ENCODE peak calls at places on chromosomes 6 and 20, in seven cellular contexts. One of them, this sample, is unnamed. For H3K27me3, the result is how much of the 10 kb centered on the place peaks cover.

GRCh38 chr20:45311589-45312211 is 3.6 kb upstream of the MATN4 start:
- DNase-seq in psoas muscle: peak
- DNase-seq in fibroblast of lung: peak
- DNase-seq in effector memory CD4-positive, alpha-beta T cell: no peak
- DNase-seq in cardiac muscle cell: peak
- DNase-seq in WERI-Rb-1: peak
- DNase-seq in SK-N-SH: peak
- DNase-seq in this sample: peak

GRCh38 chr6:91633374-91634184 is 1046.7 kb upstream of the MAP3K7 start:
- DNase-seq in psoas muscle: no peak
- DNase-seq in fibroblast of lung: peak
- DNase-seq in effector memory CD4-positive, alpha-beta T cell: no peak
- DNase-seq in cardiac muscle cell: no peak
- DNase-seq in WERI-Rb-1: peak
- DNase-seq in SK-N-SH: no peak
- DNase-seq in this sample: no peak

GRCh38 chr20:51394706-51395105 is 147.8 kb downstream of the NFATC2 start:
- DNase-seq in psoas muscle: no peak
- DNase-seq in fibroblast of lung: no peak
- DNase-seq in effector memory CD4-positive, alpha-beta T cell: no peak
- DNase-seq in cardiac muscle cell: no peak
- DNase-seq in WERI-Rb-1: no peak
- DNase-seq in SK-N-SH: no peak
- DNase-seq in this sample: no peak

GRCh38 chr6:13695217-13695616 is 16.4 kb downstream of the RANBP9 start:
- DNase-seq in psoas muscle: no peak
- DNase-seq in fibroblast of lung: peak
- DNase-seq in effector memory CD4-positive, alpha-beta T cell: no peak
- DNase-seq in cardiac muscle cell: no peak
- DNase-seq in WERI-Rb-1: no peak
- DNase-seq in SK-N-SH: no peak
- DNase-seq in this sample: no peak

GRCh38 chr6:102488729-102489128 is 1095.2 kb downstream of the GRIK2 start:
- DNase-seq in psoas muscle: no peak
- DNase-seq in fibroblast of lung: peak
- DNase-seq in effector memory CD4-positive, alpha-beta T cell: no peak
- DNase-seq in cardiac muscle cell: peak
- DNase-seq in WERI-Rb-1: no peak
- DNase-seq in SK-N-SH: no peak
- DNase-seq in this sample: no peak

GRCh38 chr6:16511048-16511660 is 250.1 kb downstream of the ATXN1 start:
- DNase-seq in psoas muscle: no peak
- DNase-seq in fibroblast of lung: peak
- DNase-seq in effector memory CD4-positive, alpha-beta T cell: no peak
- DNase-seq in cardiac muscle cell: peak
- DNase-seq in WERI-Rb-1: peak
- DNase-seq in SK-N-SH: peak
- DNase-seq in this sample: no peak

GRCh38 chr6:169189227-169189626 is 64.4 kb downstream of the THBS2 start:
- DNase-seq in psoas muscle: no peak
- DNase-seq in fibroblast of lung: no peak
- DNase-seq in effector memory CD4-positive, alpha-beta T cell: no peak
- DNase-seq in cardiac muscle cell: no peak
- DNase-seq in WERI-Rb-1: no peak
- DNase-seq in SK-N-SH: no peak
- DNase-seq in this sample: no peak

GRCh38 chr6:44265003-44265842 is at the start of gene NFKBIE:
- DNase-seq in psoas muscle: peak
- DNase-seq in fibroblast of lung: peak
- DNase-seq in effector memory CD4-positive, alpha-beta T cell: peak
- DNase-seq in cardiac muscle cell: peak
- DNase-seq in WERI-Rb-1: peak
- DNase-seq in SK-N-SH: peak
- DNase-seq in this sample: no peak

GRCh38 chr20:62900052-62900691 is 26.1 kb downstream of the DIDO1 start:
- DNase-seq in psoas muscle: peak
- DNase-seq in fibroblast of lung: peak
- DNase-seq in effector memory CD4-positive, alpha-beta T cell: peak
- DNase-seq in cardiac muscle cell: peak
- DNase-seq in WERI-Rb-1: peak
- DNase-seq in SK-N-SH: peak
- DNase-seq in this sample: peak

GRCh38 chr6:23783901-23784300 is 342.1 kb upstream of the NRSN1 start:
- DNase-seq in psoas muscle: no peak
- DNase-seq in fibroblast of lung: no peak
- DNase-seq in effector memory CD4-positive, alpha-beta T cell: no peak
- DNase-seq in cardiac muscle cell: peak
- DNase-seq in WERI-Rb-1: no peak
- DNase-seq in SK-N-SH: no peak
- DNase-seq in this sample: no peak

GRCh38 chr6:12051861-12052368 is 39.8 kb downstream of the HIVEP1 start:
- DNase-seq in psoas muscle: no peak
- DNase-seq in fibroblast of lung: peak
- DNase-seq in effector memory CD4-positive, alpha-beta T cell: peak
- DNase-seq in cardiac muscle cell: no peak
- DNase-seq in WERI-Rb-1: no peak
- DNase-seq in SK-N-SH: no peak
- DNase-seq in this sample: peak

GRCh38 chr6:142695016-142695415 is 250.0 kb downstream of the HIVEP2 start:
- DNase-seq in psoas muscle: no peak
- DNase-seq in fibroblast of lung: peak
- DNase-seq in effector memory CD4-positive, alpha-beta T cell: no peak
- DNase-seq in cardiac muscle cell: peak
- DNase-seq in WERI-Rb-1: no peak
- DNase-seq in SK-N-SH: no peak
- DNase-seq in this sample: no peak

GRCh38 chr20:36579996-36580545 is 6.7 kb downstream of the TGIF2 start:
- DNase-seq in psoas muscle: no peak
- DNase-seq in fibroblast of lung: peak
- DNase-seq in effector memory CD4-positive, alpha-beta T cell: no peak
- DNase-seq in cardiac muscle cell: peak
- DNase-seq in WERI-Rb-1: no peak
- DNase-seq in SK-N-SH: no peak
- DNase-seq in this sample: no peak

GRCh38 chr6:148140772-148141557 is 201.7 kb upstream of the SASH1 start:
- DNase-seq in psoas muscle: no peak
- DNase-seq in fibroblast of lung: no peak
- DNase-seq in effector memory CD4-positive, alpha-beta T cell: no peak
- DNase-seq in cardiac muscle cell: no peak
- DNase-seq in WERI-Rb-1: no peak
- DNase-seq in SK-N-SH: no peak
- DNase-seq in this sample: no peak

GRCh38 chr6:119874381-119874780 is 524.8 kb upstream of the MAN1A1 start:
- DNase-seq in psoas muscle: no peak
- DNase-seq in fibroblast of lung: no peak
- DNase-seq in effector memory CD4-positive, alpha-beta T cell: no peak
- DNase-seq in cardiac muscle cell: no peak
- DNase-seq in WERI-Rb-1: no peak
- DNase-seq in SK-N-SH: no peak
- DNase-seq in this sample: no peak

GRCh38 chr6:515267-515666 is 123.7 kb downstream of the IRF4 start:
- DNase-seq in psoas muscle: no peak
- DNase-seq in fibroblast of lung: no peak
- DNase-seq in effector memory CD4-positive, alpha-beta T cell: no peak
- DNase-seq in cardiac muscle cell: no peak
- DNase-seq in WERI-Rb-1: peak
- DNase-seq in SK-N-SH: no peak
- DNase-seq in this sample: no peak

GRCh38 chr6:167676666-167677421 is 149.9 kb upstream of the AFDN start:
- DNase-seq in psoas muscle: no peak
- DNase-seq in fibroblast of lung: no peak
- DNase-seq in effector memory CD4-positive, alpha-beta T cell: no peak
- DNase-seq in cardiac muscle cell: peak
- DNase-seq in WERI-Rb-1: no peak
- DNase-seq in SK-N-SH: no peak
- DNase-seq in this sample: no peak

GRCh38 chr6:139852484-139853140 is 478.2 kb upstream of the CITED2 start:
- DNase-seq in psoas muscle: no peak
- DNase-seq in fibroblast of lung: peak
- DNase-seq in effector memory CD4-positive, alpha-beta T cell: no peak
- DNase-seq in cardiac muscle cell: peak
- DNase-seq in WERI-Rb-1: no peak
- DNase-seq in SK-N-SH: no peak
- DNase-seq in this sample: no peak

GRCh38 chr20:59772931-59773913 is 160.2 kb downstream of the SYCP2 start:
- DNase-seq in psoas muscle: no peak
- DNase-seq in fibroblast of lung: no peak
- DNase-seq in effector memory CD4-positive, alpha-beta T cell: no peak
- DNase-seq in cardiac muscle cell: no peak
- DNase-seq in WERI-Rb-1: no peak
- DNase-seq in SK-N-SH: no peak
- DNase-seq in this sample: no peak

GRCh38 chr20:59253779-59254319 is 46.6 kb upstream of the EDN3 start:
- DNase-seq in psoas muscle: no peak
- DNase-seq in fibroblast of lung: no peak
- DNase-seq in effector memory CD4-positive, alpha-beta T cell: peak
- DNase-seq in cardiac muscle cell: no peak
- DNase-seq in WERI-Rb-1: peak
- DNase-seq in SK-N-SH: peak
- DNase-seq in this sample: no peak

GRCh38 chr6:111114484-111114883 is 27.2 kb downstream of the SLC16A10 start:
- DNase-seq in psoas muscle: no peak
- DNase-seq in fibroblast of lung: no peak
- DNase-seq in effector memory CD4-positive, alpha-beta T cell: no peak
- DNase-seq in cardiac muscle cell: peak
- DNase-seq in WERI-Rb-1: no peak
- DNase-seq in SK-N-SH: no peak
- DNase-seq in this sample: no peak

GRCh38 chr6:111122458-111123286 is 35.4 kb downstream of the SLC16A10 start:
- DNase-seq in psoas muscle: peak
- DNase-seq in fibroblast of lung: no peak
- DNase-seq in effector memory CD4-positive, alpha-beta T cell: no peak
- DNase-seq in cardiac muscle cell: no peak
- DNase-seq in WERI-Rb-1: no peak
- DNase-seq in SK-N-SH: no peak
- DNase-seq in this sample: no peak

GRCh38 chr6:111119550-111120329 is 32.4 kb downstream of the SLC16A10 start:
- DNase-seq in psoas muscle: no peak
- DNase-seq in fibroblast of lung: peak
- DNase-seq in effector memory CD4-positive, alpha-beta T cell: no peak
- DNase-seq in cardiac muscle cell: peak
- DNase-seq in WERI-Rb-1: no peak
- DNase-seq in SK-N-SH: no peak
- DNase-seq in this sample: no peak

GRCh38 chr6:111121789-111122350 is 34.6 kb downstream of the SLC16A10 start:
- DNase-seq in psoas muscle: peak
- DNase-seq in fibroblast of lung: no peak
- DNase-seq in effector memory CD4-positive, alpha-beta T cell: no peak
- DNase-seq in cardiac muscle cell: no peak
- DNase-seq in WERI-Rb-1: no peak
- DNase-seq in SK-N-SH: no peak
- DNase-seq in this sample: no peak

GRCh38 chr6:111118816-111119215 is 31.5 kb downstream of the SLC16A10 start:
- DNase-seq in psoas muscle: no peak
- DNase-seq in fibroblast of lung: no peak
- DNase-seq in effector memory CD4-positive, alpha-beta T cell: no peak
- DNase-seq in cardiac muscle cell: no peak
- DNase-seq in WERI-Rb-1: no peak
- DNase-seq in SK-N-SH: no peak
- DNase-seq in this sample: no peak
- H3K27me3 ChIP-seq in psoas muscle: under half
- H3K27me3 ChIP-seq in fibroblast of lung: under half
- H3K27me3 ChIP-seq in effector memory CD4-positive, alpha-beta T cell: under half
- H3K27me3 ChIP-seq in cardiac muscle cell: under half
- H3K27me3 ChIP-seq in WERI-Rb-1: under half
- H3K27me3 ChIP-seq in SK-N-SH: under half
- H3K27me3 ChIP-seq in this sample: under half

DNA sequence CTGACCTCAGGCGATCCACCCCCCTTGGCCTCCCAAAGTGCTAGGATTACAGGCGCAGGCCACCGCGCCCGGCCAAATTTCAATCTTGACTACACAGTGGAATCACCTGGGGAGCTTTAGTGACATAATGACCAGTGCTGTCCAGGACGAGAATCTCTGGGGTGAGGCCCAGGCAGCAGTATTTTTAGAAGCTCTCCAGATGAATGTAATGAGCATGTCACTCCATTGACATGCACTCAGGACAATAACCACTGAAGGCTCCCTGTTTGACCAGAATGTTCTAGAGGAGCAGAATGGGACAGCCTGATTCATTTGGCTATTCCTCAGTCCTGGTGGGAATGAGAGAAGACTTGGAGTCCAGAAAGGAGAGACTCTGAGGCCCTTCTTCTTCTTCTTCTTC is 39.2 kb downstream of the SRSF3 start:
- DNase-seq in psoas muscle: no peak
- DNase-seq in fibroblast of lung: no peak
- DNase-seq in effector memory CD4-positive, alpha-beta T cell: no peak
- DNase-seq in cardiac muscle cell: no peak
- DNase-seq in WERI-Rb-1: no peak
- DNase-seq in SK-N-SH: no peak
- DNase-seq in this sample: no peak
- H3K27ac ChIP-seq in psoas muscle: peak
- H3K27ac ChIP-seq in fibroblast of lung: no peak
- H3K27ac ChIP-seq in effector memory CD4-positive, alpha-beta T cell: no peak
- H3K27ac ChIP-seq in cardiac muscle cell: peak
- H3K27ac ChIP-seq in WERI-Rb-1: no peak
- H3K27ac ChIP-seq in SK-N-SH: no peak
- H3K27ac ChIP-seq in this sample: no peak

GRCh38 chr20:44170796-44171410 is 16.1 kb downstream of the JPH2 start:
- DNase-seq in psoas muscle: no peak
- DNase-seq in fibroblast of lung: no peak
- DNase-seq in effector memory CD4-positive, alpha-beta T cell: no peak
- DNase-seq in cardiac muscle cell: peak
- DNase-seq in WERI-Rb-1: no peak
- DNase-seq in SK-N-SH: no peak
- DNase-seq in this sample: no peak
- H3K27me3 ChIP-seq in psoas muscle: under half
- H3K27me3 ChIP-seq in fibroblast of lung: under half
- H3K27me3 ChIP-seq in effector memory CD4-positive, alpha-beta T cell: under half
- H3K27me3 ChIP-seq in cardiac muscle cell: under half
- H3K27me3 ChIP-seq in WERI-Rb-1: under half
- H3K27me3 ChIP-seq in SK-N-SH: under half
- H3K27me3 ChIP-seq in this sample: under half

DNA sequence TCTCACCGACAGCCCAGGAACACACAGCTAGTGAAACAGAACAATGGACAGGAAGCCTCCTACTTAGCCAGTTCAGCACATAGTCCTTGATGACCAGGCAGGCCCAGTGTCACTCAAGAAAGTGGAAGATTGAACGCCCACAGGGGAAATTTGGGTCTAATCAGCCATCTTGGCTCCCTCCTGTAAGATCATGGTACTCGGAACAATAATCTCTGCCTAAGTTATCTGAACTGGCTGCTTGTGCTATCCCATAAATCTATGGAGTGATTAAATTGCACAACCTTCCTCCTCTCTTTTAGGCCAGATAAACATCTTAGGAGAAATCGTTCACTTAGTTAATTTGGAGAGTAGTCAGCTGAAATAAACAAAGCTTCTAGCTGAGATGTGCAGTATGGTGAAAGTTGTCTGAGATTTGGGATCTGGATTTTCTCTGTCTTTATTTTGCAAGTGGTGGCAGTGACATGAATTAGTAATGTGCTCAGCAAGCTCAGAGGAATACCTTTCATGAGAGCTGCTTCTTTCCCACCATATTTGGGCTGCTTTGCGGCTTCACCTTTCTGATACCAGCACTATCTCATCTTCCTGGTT is 146.9 kb downstream of the MTFR2 start:
- DNase-seq in psoas muscle: no peak
- DNase-seq in fibroblast of lung: peak
- DNase-seq in effector memory CD4-positive, alpha-beta T cell: no peak
- DNase-seq in cardiac muscle cell: peak
- DNase-seq in WERI-Rb-1: no peak
- DNase-seq in SK-N-SH: no peak
- DNase-seq in this sample: no peak
- H3K27ac ChIP-seq in psoas muscle: peak
- H3K27ac ChIP-seq in fibroblast of lung: no peak
- H3K27ac ChIP-seq in effector memory CD4-positive, alpha-beta T cell: no peak
- H3K27ac ChIP-seq in cardiac muscle cell: peak
- H3K27ac ChIP-seq in WERI-Rb-1: no peak
- H3K27ac ChIP-seq in SK-N-SH: peak
- H3K27ac ChIP-seq in this sample: no peak

GRCh38 chr6:27247133-27247836 is at the start of gene PRSS16:
- DNase-seq in psoas muscle: no peak
- DNase-seq in fibroblast of lung: no peak
- DNase-seq in effector memory CD4-positive, alpha-beta T cell: no peak
- DNase-seq in cardiac muscle cell: no peak
- DNase-seq in WERI-Rb-1: no peak
- DNase-seq in SK-N-SH: no peak
- DNase-seq in this sample: no peak
- H3K27me3 ChIP-seq in psoas muscle: half or more
- H3K27me3 ChIP-seq in fibroblast of lung: under half
- H3K27me3 ChIP-seq in effector memory CD4-positive, alpha-beta T cell: under half
- H3K27me3 ChIP-seq in cardiac muscle cell: under half
- H3K27me3 ChIP-seq in WERI-Rb-1: half or more
- H3K27me3 ChIP-seq in SK-N-SH: half or more
- H3K27me3 ChIP-seq in this sample: under half